ENCODE peak calls at places on chromosomes 6 and 20, in five cellular contexts. H is heart left ventricle, M is ovary, S is upper lobe of right lung, P is pancreas. I is an unnamed sample. For H3K4me1 and H3K36me3, the result is how much of the 10 kb centered on the place peaks cover.

GRCh38 chr20:22312744-22313346 is 271.5 kb downstream of the FOXA2 start:
- DNase-seq in H (no peak), M (no peak), S (no peak), P (no peak), I (no peak)

GRCh38 chr6:345747-346388 is 45.7 kb upstream of the IRF4 start:
- DNase-seq in H (no peak), M (peak), S (peak), P (no peak), I (no peak)

GRCh38 chr6:10184408-10185187 is 230.3 kb downstream of the TFAP2A start:
- DNase-seq in H (no peak), M (no peak), S (no peak), P (no peak), I (no peak)

GRCh38 chr6:110960014-110960390 is 1.5 kb downstream of the GTF3C6 start:
- DNase-seq in H (no peak), M (no peak), S (no peak), P (no peak), I (no peak)

GRCh38 chr6:158849899-158850806 is 31.0 kb upstream of the EZR start:
- DNase-seq in H (no peak), M (no peak), S (no peak), P (no peak), I (no peak)

GRCh38 chr6:135426833-135427232 is 70.7 kb downstream of the AHI1 start:
- DNase-seq in H (no peak), M (no peak), S (no peak), P (no peak), I (no peak)

GRCh38 chr20:58021481-58021880 is 207.0 kb downstream of the ANKRD60 start:
- DNase-seq in H (no peak), M (peak), S (no peak), P (no peak), I (no peak)

GRCh38 chr6:47028835-47029360 is 13.2 kb downstream of the ADGRF1 start:
- DNase-seq in H (no peak), M (no peak), S (no peak), P (no peak), I (no peak)

GRCh38 chr6:164897523-164898094 is 411.8 kb downstream of the C6orf118 start:
- DNase-seq in H (no peak), M (no peak), S (no peak), P (no peak), I (no peak)

GRCh38 chr20:35226775-35227681 is 538 bp downstream of the MMP24 start:
- DNase-seq in H (no peak), M (peak), S (peak), P (peak), I (no peak)

GRCh38 chr6:124659427-124659826 is 302.8 kb upstream of the RNF217 start:
- DNase-seq in H (no peak), M (no peak), S (no peak), P (no peak), I (no peak)

GRCh38 chr6:131923356-131923755 is 27.8 kb downstream of the CCN2 start:
- DNase-seq in H (no peak), M (peak), S (no peak), P (peak), I (no peak)

GRCh38 chr6:82270791-82271392 is 23.3 kb upstream of the IBTK start:
- DNase-seq in H (no peak), M (no peak), S (no peak), P (no peak), I (no peak)

GRCh38 chr20:46683939-46684750 is 5.1 kb downstream of the TP53RK start:
- DNase-seq in H (no peak), M (peak), S (peak), P (peak), I (no peak)

GRCh38 chr6:106084106-106084963 is 1.8 kb upstream of the PRDM1 start:
- DNase-seq in H (no peak), M (peak), S (no peak), P (no peak), I (no peak)

GRCh38 chr20:18288748-18289705 is 700 bp downstream of the ZNF133 start:
- DNase-seq in H (no peak), M (peak), S (no peak), P (no peak), I (no peak)

GRCh38 chr6:139732451-139732850 is 358.0 kb upstream of the CITED2 start:
- DNase-seq in H (no peak), M (no peak), S (no peak), P (no peak), I (no peak)

GRCh38 chr20:49122920-49123319 is 65.2 kb downstream of the STAU1 start:
- DNase-seq in H (no peak), M (no peak), S (no peak), P (no peak), I (no peak)

GRCh38 chr20:37162674-37163073 is 16.5 kb upstream of the RPN2 start:
- DNase-seq in H (no peak), M (no peak), S (no peak), P (no peak), I (no peak)

GRCh38 chr6:108735310-108735990 is 112.8 kb upstream of the ARMC2 start:
- DNase-seq in H (no peak), M (no peak), S (no peak), P (no peak), I (no peak)

GRCh38 chr20:38827770-38828281 is 22.3 kb downstream of the PPP1R16B start:
- DNase-seq in H (no peak), M (no peak), S (no peak), P (no peak), I (peak)

GRCh38 chr6:158170656-158171081 is 2.5 kb downstream of the GTF2H5 start:
- DNase-seq in H (no peak), M (no peak), S (no peak), P (no peak), I (no peak)

GRCh38 chr6:16974387-16974673 is 127.5 kb upstream of the STMND1 start:
- DNase-seq in H (no peak), M (no peak), S (no peak), P (no peak), I (no peak)

GRCh38 chr20:6007094-6007528 is 46.7 kb downstream of the LRRN4 start:
- DNase-seq in H (no peak), M (no peak), S (no peak), P (no peak), I (no peak)

GRCh38 chr20:49445176-49445575 is 37.3 kb downstream of the KCNB1 start:
- DNase-seq in H (no peak), M (no peak), S (no peak), P (no peak), I (no peak)

GRCh38 chr6:47741807-47742206 is 40.0 kb upstream of the OPN5 start:
- DNase-seq in H (no peak), M (no peak), S (no peak), P (no peak), I (no peak)

GRCh38 chr6:147285087-147285855 is 81.1 kb downstream of the STXBP5 start:
- DNase-seq in H (no peak), M (no peak), S (no peak), P (no peak), I (no peak)

GRCh38 chr20:63747622-63748355 is 8.2 kb downstream of the SLC2A4RG start:
- DNase-seq in H (no peak), M (peak), S (no peak), P (peak), I (no peak)

GRCh38 chr6:26025047-26025893 is 62.0 kb upstream of the HFE start:
- DNase-seq in H (no peak), M (no peak), S (no peak), P (no peak), I (no peak)
- H3K4me1 ChIP-seq in H (under half), M (under half), S (under half), P (under half), I (under half)

GRCh38 chr6:32932132-32932868 is 8.5 kb downstream of the HLA-DMB start:
- DNase-seq in H (no peak), M (no peak), S (no peak), P (no peak), I (no peak)

GRCh38 chr6:32931211-32931610 is 9.6 kb downstream of the HLA-DMB start:
- DNase-seq in H (no peak), M (no peak), S (no peak), P (no peak), I (no peak)

GRCh38 chr6:32936247-32937152 is 4.3 kb downstream of the HLA-DMB start:
- DNase-seq in H (no peak), M (no peak), S (no peak), P (no peak), I (no peak)

GRCh38 chr6:32935551-32936246 is 5.1 kb downstream of the HLA-DMB start:
- DNase-seq in H (no peak), M (no peak), S (no peak), P (no peak), I (no peak)

GRCh38 chr6:32933661-32934085 is 7.2 kb downstream of the HLA-DMB start:
- DNase-seq in H (peak), M (peak), S (peak), P (peak), I (no peak)
- H3K36me3 ChIP-seq in H (under half), M (under half), S (under half), P (under half), I (under half)

GRCh38 chr6:132961610-132962009 is 147.2 kb downstream of the RPS12 start:
- DNase-seq in H (no peak), M (no peak), S (no peak), P (no peak), I (no peak)
- TF ChIP-seq CTCF in H (no peak), M (no peak), S (no peak), P (no peak), I (no peak)

GRCh38 chr6:2881358-2881885 is 21.7 kb downstream of the SERPINB9 start:
- DNase-seq in H (no peak), M (no peak), S (no peak), P (no peak), I (no peak)
- H3K4me1 ChIP-seq in H (under half), M (under half), S (under half), P (under half), I (under half)

GRCh38 chr6:113954653-113955052 is 16.3 kb downstream of the HDAC2 start:
- DNase-seq in H (no peak), M (no peak), S (no peak), P (no peak), I (no peak)
- H3K36me3 ChIP-seq in H (half or more), M (under half), S (under half), P (under half), I (under half)

DNA sequence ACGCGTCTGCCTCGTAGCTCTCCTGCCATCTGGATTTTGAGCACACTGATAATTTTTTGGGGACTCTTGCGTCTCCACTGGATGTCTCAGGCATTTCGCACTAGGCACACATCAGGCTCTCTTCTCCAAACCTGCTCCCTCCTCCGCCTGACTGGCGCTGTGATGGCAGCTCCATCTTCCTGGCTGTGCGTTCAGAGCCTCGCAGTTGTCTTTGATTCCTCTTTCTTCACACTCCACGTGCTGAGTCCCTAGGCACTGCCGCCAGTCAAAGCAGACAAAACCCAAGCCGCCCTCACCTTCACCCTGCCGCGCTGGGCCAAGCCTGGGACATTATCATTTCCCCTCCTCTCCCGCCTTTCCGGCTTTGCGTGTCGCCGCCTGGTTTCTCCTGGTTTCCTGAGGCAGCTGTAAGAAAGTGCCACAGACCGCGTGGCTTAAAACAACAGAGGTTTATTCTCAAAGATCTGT is 778 bp downstream of the PSMG4 start:
- DNase-seq in H (no peak), M (peak), S (peak), P (no peak), I (no peak)
- TF ChIP-seq CTCF in H (no peak), M (no peak), S (no peak), P (no peak), I (no peak)

GRCh38 chr6:24897186-24897585 is 38.6 kb downstream of the RIPOR2 start:
- DNase-seq in H (no peak), M (no peak), S (no peak), P (no peak), I (no peak)
- H3K4me1 ChIP-seq in H (under half), M (under half), S (under half), P (under half), I (under half)

GRCh38 chr20:1792274-1792673 is 102.9 kb upstream of the SIRPA start:
- DNase-seq in H (no peak), M (no peak), S (no peak), P (no peak), I (no peak)
- H3K36me3 ChIP-seq in H (under half), M (under half), S (under half), P (under half), I (under half)

GRCh38 chr6:156876302-156876701 is 99.1 kb downstream of the ARID1B start:
- DNase-seq in H (no peak), M (peak), S (no peak), P (peak), I (no peak)
- TF ChIP-seq CTCF in H (peak), M (no peak), S (peak), P (no peak), I (no peak)

GRCh38 chr6:11386726-11387125 is 150.8 kb upstream of the TMEM170B start:
- DNase-seq in H (no peak), M (no peak), S (no peak), P (no peak), I (no peak)
- H3K4me1 ChIP-seq in H (under half), M (under half), S (under half), P (under half), I (under half)